ENCODE peak calls at places on chromosome X, in seven cellular contexts. D is mesendoderm, J is HCT116, E is K562, C is SJSA1, V is BE2C, Y is thoracic aorta. A is an unnamed sample.
A peak's percentile ranks its signal among the peaks of the same experiment; 100 is the strongest.

GRCh38 chrX:10265775-10266174 is 109.0 kb downstream of the CLCN4 start:
- DNase-seq in C (no peak), V (no peak), D (no peak), J (no peak), Y (no peak), E (no peak), A (no peak)

GRCh38 chrX:46543441-46543840 is 1.8 kb downstream of the ZNF674 start:
- DNase-seq in E (no peak), J (no peak), C (no peak), D (no peak), V (no peak), Y (no peak), A (no peak)

GRCh38 chrX:136097871-136098805 is 49.2 kb upstream of the FHL1 start:
- DNase-seq in D (peak; percentile 56), E (peak; percentile 72), C (no peak), V (no peak), Y (no peak), J (no peak), A (no peak)

GRCh38 chrX:49300703-49301102 is 2.7 kb upstream of the GAGE10 start:
- DNase-seq in Y (no peak), J (no peak), D (no peak), E (no peak), V (no peak), C (no peak), A (no peak)

GRCh38 chrX:40310016-40310415 is 212.3 kb upstream of the BCOR start:
- DNase-seq in V (no peak), J (no peak), D (no peak), Y (no peak), E (no peak), C (no peak), A (no peak)

GRCh38 chrX:152886716-152887115 is 11.2 kb upstream of the ZNF185 start:
- DNase-seq in J (no peak), Y (no peak), V (no peak), C (no peak), D (no peak), E (no peak), A (no peak)

GRCh38 chrX:119075271-119075670 is 2.5 kb downstream of the CT47C1 start:
- DNase-seq in E (no peak), J (no peak), D (no peak), C (no peak), Y (no peak), V (no peak), A (no peak)

GRCh38 chrX:11890843-11891514 is 132.9 kb downstream of the MSL3 start:
- DNase-seq in Y (no peak), E (no peak), C (no peak), J (no peak), D (no peak), V (no peak), A (no peak)

GRCh38 chrX:83916525-83916924 is 55.6 kb downstream of the CYLC1 start:
- DNase-seq in E (peak; percentile 0), D (peak; percentile 34), J (no peak), Y (no peak), V (peak; percentile 9), C (peak; percentile 0), A (peak; percentile 59)

GRCh38 chrX:19040373-19040772 is 56.5 kb upstream of the PHKA2 start:
- DNase-seq in V (no peak), Y (no peak), C (no peak), D (no peak), E (no peak), J (peak; percentile 4), A (no peak)

GRCh38 chrX:153769865-153770605 is 6.0 kb downstream of the PLXNB3 start:
- DNase-seq in D (no peak), J (no peak), V (no peak), Y (no peak), E (no peak), C (no peak), A (no peak)

GRCh38 chrX:110509778-110510510 is 151.3 kb downstream of the RTL9 start:
- DNase-seq in C (peak; percentile 52), J (no peak), D (peak; percentile 89), V (no peak), Y (no peak), E (no peak), A (peak; percentile 95)

GRCh38 chrX:72021975-72022374 is 109.7 kb downstream of the RTL5 start:
- DNase-seq in C (no peak), Y (no peak), J (no peak), V (peak; percentile 17), D (peak; percentile 50), E (peak; percentile 11), A (peak; percentile 61)

GRCh38 chrX:138127314-138127713 is 561.4 kb downstream of the ZIC3 start:
- DNase-seq in Y (no peak), D (no peak), C (peak; percentile 79), E (no peak), J (no peak), V (no peak), A (no peak)

GRCh38 chrX:78092296-78092695 is 11.8 kb upstream of the PGK1 start:
- DNase-seq in D (peak; percentile 79), E (no peak), V (peak; percentile 19), C (peak; percentile 25), J (peak; percentile 54), Y (no peak), A (peak; percentile 59)

GRCh38 chrX:47936940-47937317 is 66.9 kb downstream of the ZNF182 start:
- DNase-seq in Y (no peak), E (no peak), V (no peak), J (no peak), C (no peak), D (no peak), A (no peak)

GRCh38 chrX:107677909-107678308 is 49.6 kb downstream of the PRPS1 start:
- DNase-seq in C (no peak), Y (no peak), V (no peak), J (no peak), D (no peak), E (no peak), A (no peak)

GRCh38 chrX:107675823-107676555 is 47.7 kb downstream of the PRPS1 start:
- DNase-seq in J (no peak), D (no peak), Y (no peak), V (no peak), E (no peak), C (no peak), A (peak; percentile 64)

GRCh38 chrX:107676559-107677378 is 48.5 kb downstream of the PRPS1 start:
- DNase-seq in V (peak; percentile 82), D (peak; percentile 59), Y (peak; percentile 57), E (peak; percentile 66), C (peak; percentile 80), J (peak; percentile 78), A (peak; percentile 89)

GRCh38 chrX:107678957-107679740 is 50.8 kb downstream of the PRPS1 start:
- DNase-seq in V (peak; percentile 36), E (peak; percentile 20), C (peak; percentile 10), D (no peak), J (no peak), Y (no peak), A (no peak)

DNA sequence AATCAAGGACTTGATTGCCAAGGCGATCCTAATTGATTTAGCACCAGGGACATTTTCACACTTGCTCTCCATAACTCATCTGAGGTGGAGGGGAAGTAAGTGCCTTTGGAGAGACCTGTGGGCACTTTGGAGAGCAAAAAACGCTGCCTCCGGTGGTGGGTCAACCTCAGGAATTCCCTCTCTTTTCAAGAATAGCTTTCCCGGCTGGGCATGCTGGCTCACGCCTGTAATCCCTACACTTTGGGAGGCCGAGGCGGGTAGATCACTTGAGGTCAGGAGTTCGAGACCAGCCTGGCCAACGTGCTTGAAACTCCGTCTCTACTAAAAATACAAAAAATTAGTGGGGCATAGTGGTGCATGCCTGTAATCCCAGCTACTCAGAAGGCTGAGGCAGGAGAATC is 49.2 kb downstream of the PRPS1 start:
- DNase-seq in Y (no peak), D (peak; percentile 58), C (no peak), J (no peak), V (peak; percentile 34), E (no peak), A (no peak)
- H3K4me1 ChIP-seq in Y (peaks cover 55% of the 10 kb centered on the region), D (peaks cover 1% of the 10 kb centered on the region), C (peaks cover 43% of the 10 kb centered on the region), J (peaks cover 55% of the 10 kb centered on the region), V (no peaks in the 10 kb centered on the region), E (peaks cover 26% of the 10 kb centered on the region), A (peaks cover 36% of the 10 kb centered on the region)

DNA sequence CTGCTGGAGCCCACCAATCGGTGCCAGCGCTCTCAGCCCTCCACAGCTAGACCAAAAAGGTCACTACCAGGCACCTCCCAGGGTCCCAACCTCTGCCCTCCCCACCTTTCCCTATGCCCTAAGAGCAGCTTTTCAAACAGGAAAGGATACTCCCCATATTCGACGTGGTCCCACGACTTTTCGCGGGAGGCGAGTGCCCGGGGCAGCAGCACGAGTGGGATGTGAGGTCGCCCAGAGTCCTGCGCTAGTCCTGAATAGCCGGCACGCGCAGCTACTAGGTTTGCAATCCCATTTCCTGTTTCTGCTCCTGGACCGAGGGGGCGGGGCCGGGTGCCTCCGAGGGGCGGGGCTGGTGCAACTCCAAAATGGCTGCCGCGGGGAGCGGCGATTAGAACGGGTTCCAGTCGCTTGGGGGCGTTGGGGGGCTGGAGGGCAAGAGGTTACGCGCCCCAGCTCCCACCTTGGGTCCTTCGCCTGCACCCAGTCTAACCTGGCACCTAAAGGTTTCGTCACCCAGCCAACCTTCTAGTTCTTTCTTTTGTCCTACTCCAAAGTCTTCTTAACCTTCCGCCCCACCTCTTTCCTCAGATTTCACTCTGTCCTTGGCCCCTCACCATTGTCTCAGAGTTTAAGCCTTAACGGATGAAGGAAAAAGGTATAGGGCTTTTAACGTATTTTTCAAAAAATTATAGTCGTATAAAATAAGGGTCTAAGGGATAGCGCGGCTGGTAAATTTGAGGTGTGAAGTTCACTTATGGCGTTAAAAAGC is 85.0 kb upstream of the TENT5D start:
- DNase-seq in C (no peak), E (peak; percentile 4), D (peak; percentile 78), Y (no peak), J (no peak), V (peak; percentile 48), A (peak; percentile 64)
- H3K27me3 ChIP-seq in C (no peaks in the 10 kb centered on the region), E (no peaks in the 10 kb centered on the region), D (no peaks in the 10 kb centered on the region), Y (no peaks in the 10 kb centered on the region), J (no peaks in the 10 kb centered on the region), V (no peaks in the 10 kb centered on the region), A (no peaks in the 10 kb centered on the region)

DNA sequence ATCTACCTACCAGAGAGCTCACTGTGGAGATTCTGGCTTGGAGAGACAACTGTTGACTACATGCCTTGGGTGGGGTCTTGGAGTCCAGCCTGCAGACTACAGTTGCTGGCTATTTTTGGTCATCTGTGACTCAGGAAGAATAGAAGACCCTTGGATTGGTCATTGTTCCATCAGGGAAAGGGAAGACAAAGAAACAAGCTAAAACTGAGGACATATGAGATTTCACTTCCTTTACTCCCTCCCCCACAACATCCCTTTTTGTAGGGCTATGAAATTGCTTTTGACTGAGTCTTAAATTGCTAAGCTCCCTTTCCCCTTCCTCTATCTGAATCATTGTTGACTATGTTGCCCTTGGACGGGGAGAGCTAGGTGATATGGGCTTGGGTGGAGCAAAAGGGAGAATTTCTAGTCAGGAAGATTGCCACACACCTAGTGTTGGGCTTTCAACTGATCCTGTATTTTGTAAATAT is 11.7 kb downstream of the MSN start:
- DNase-seq in C (peak; percentile 43), J (no peak), D (no peak), V (no peak), Y (no peak), E (no peak), A (no peak)
- H3K4me1 ChIP-seq in C (peaks cover 41% of the 10 kb centered on the region), J (peaks cover 37% of the 10 kb centered on the region), D (no peaks in the 10 kb centered on the region), V (no peaks in the 10 kb centered on the region), Y (peaks cover 94% of the 10 kb centered on the region), E (no peaks in the 10 kb centered on the region), A (no peaks in the 10 kb centered on the region)

GRCh38 chrX:3215249-3215648 is 131.2 kb downstream of the MXRA5 start:
- DNase-seq in Y (no peak), C (no peak), V (no peak), D (no peak), E (no peak), J (no peak), A (no peak)
- H3K27me3 ChIP-seq in Y (no peaks in the 10 kb centered on the region), C (no peaks in the 10 kb centered on the region), V (no peaks in the 10 kb centered on the region), D (no peaks in the 10 kb centered on the region), E (no peaks in the 10 kb centered on the region), J (no peaks in the 10 kb centered on the region), A (no peaks in the 10 kb centered on the region)

GRCh38 chrX:16870095-16870860 is at the start of gene RBBP7:
- DNase-seq in E (peak; percentile 94), D (peak; percentile 92), J (peak; percentile 67), C (peak; percentile 89), V (peak; percentile 92), Y (peak; percentile 42), A (peak; percentile 96)
- H3K4me1 ChIP-seq in E (peaks cover 15% of the 10 kb centered on the region), D (no peaks in the 10 kb centered on the region), J (peaks cover 15% of the 10 kb centered on the region), C (peaks cover 20% of the 10 kb centered on the region), V (no peaks in the 10 kb centered on the region), Y (peaks cover 7% of the 10 kb centered on the region), A (peaks cover 28% of the 10 kb centered on the region)